ENCODE peak calls at places on chromosomes 13 and 19, in seven cellular contexts. C is lung; S is breast epithelium; Z is WTC11; V is stimulated activated naive B cell treated with anti-CD40 and anti-IgM and Interleukin-4, amounts not matched to agents 10 μg/mL and 1 μg/mL and 100 μg/mL, for 72 hours; W is activated CD8-positive, alpha-beta memory T cell treated with anti-CD3 and anti-CD28 coated beads for 1 hour; O is Calu3. J is an unnamed sample.

GRCh38 chr19:28843771-28844492 is 369.0 kb downstream of the UQCRFS1 start:
- DNase-seq in Z (no peak), S (no peak), O (no peak), W (no peak), V (no peak), C (no peak), J (no peak)

GRCh38 chr19:5961969-5962945 is 15.7 kb downstream of the RANBP3 start:
- DNase-seq in C (peak; percentile 76), Z (no peak), W (peak; percentile 43), S (peak; percentile 64), V (no peak), O (peak; percentile 11), J (no peak)

GRCh38 chr13:32175943-32176342 is 139.2 kb downstream of the ZAR1L start:
- DNase-seq in O (no peak), W (no peak), V (no peak), S (no peak), C (no peak), Z (no peak), J (no peak)

GRCh38 chr19:31118926-31119325 is 230.3 kb downstream of the TSHZ3 start:
- DNase-seq in W (no peak), Z (no peak), C (no peak), O (no peak), S (no peak), V (no peak), J (no peak)

GRCh38 chr19:10617409-10618121 is 7.8 kb upstream of the SLC44A2 start:
- DNase-seq in S (no peak), O (peak; percentile 49), Z (no peak), W (no peak), V (no peak), C (no peak), J (no peak)

GRCh38 chr19:18223860-18224524 is 2.2 kb downstream of the PDE4C start:
- DNase-seq in W (no peak), Z (peak; percentile 95), S (no peak), V (peak; percentile 43), O (peak; percentile 38), C (no peak), J (no peak)

GRCh38 chr13:91112878-91113277 is 234.6 kb upstream of the MIR17HG start:
- DNase-seq in Z (no peak), W (no peak), O (no peak), V (no peak), S (no peak), C (no peak), J (no peak)

GRCh38 chr13:90884066-90884465 is 463.4 kb upstream of the MIR17HG start:
- DNase-seq in C (no peak), Z (no peak), O (no peak), W (no peak), S (no peak), V (no peak), J (no peak)

GRCh38 chr19:46190489-46190888 is 39.1 kb upstream of the IGFL1 start:
- DNase-seq in V (no peak), S (no peak), O (no peak), C (no peak), W (no peak), Z (no peak), J (no peak)

GRCh38 chr13:95146486-95146885 is 154.8 kb downstream of the ABCC4 start:
- DNase-seq in S (no peak), C (no peak), V (no peak), W (no peak), Z (no peak), O (no peak), J (no peak)

GRCh38 chr19:53868091-53868891 is 608 bp downstream of the MYADM start:
- DNase-seq in S (peak; percentile 76), W (no peak), O (peak; percentile 73), V (peak; percentile 24), C (peak; percentile 67), Z (peak; percentile 58), J (no peak)

GRCh38 chr13:47025791-47026419 is 129.1 kb upstream of the HTR2A start:
- DNase-seq in Z (no peak), W (no peak), C (no peak), S (no peak), O (no peak), V (no peak), J (no peak)

GRCh38 chr19:7489609-7490044 is 792 bp upstream of the PEX11G start:
- DNase-seq in C (no peak), V (no peak), W (no peak), S (no peak), Z (no peak), O (no peak), J (no peak)

GRCh38 chr13:42970824-42971669 is 21.0 kb downstream of the EPSTI1 start:
- DNase-seq in O (peak; percentile 41), V (no peak), S (no peak), C (no peak), Z (peak; percentile 41), W (peak; percentile 13), J (no peak)

GRCh38 chr13:104198811-104199210 is 1132.6 kb upstream of the SLC10A2 start:
- DNase-seq in S (no peak), V (no peak), O (no peak), C (no peak), Z (no peak), W (no peak), J (no peak)

GRCh38 chr13:108409735-108410134 is 140.2 kb downstream of the TNFSF13B start:
- DNase-seq in W (no peak), S (no peak), O (no peak), C (no peak), V (no peak), Z (no peak), J (no peak)

GRCh38 chr13:109700176-109700575 is 86.2 kb downstream of the IRS2 start:
- DNase-seq in Z (no peak), C (peak; percentile 59), O (peak; percentile 54), W (no peak), V (no peak), S (no peak), J (no peak)

GRCh38 chr19:53158119-53158656 is 665 bp downstream of the ZNF347 start:
- DNase-seq in Z (peak; percentile 52), W (no peak), O (no peak), V (peak; percentile 32), C (peak; percentile 29), S (peak; percentile 52), J (no peak)

GRCh38 chr13:65159803-65160202 is 2070.3 kb downstream of the PCDH9 start:
- DNase-seq in C (no peak), S (no peak), W (no peak), O (no peak), Z (no peak), V (no peak), J (no peak)

GRCh38 chr13:99416411-99417121 is 84.7 kb upstream of the TM9SF2 start:
- DNase-seq in V (no peak), C (no peak), W (no peak), Z (no peak), O (no peak), S (peak; percentile 27), J (no peak)

GRCh38 chr13:46578590-46578975 is 25.6 kb downstream of the LRCH1 start:
- DNase-seq in Z (no peak), S (no peak), W (no peak), C (no peak), V (peak; percentile 78), O (no peak), J (no peak)

GRCh38 chr19:35310331-35310730 is 18.4 kb downstream of the MAG start:
- DNase-seq in V (no peak), Z (no peak), O (no peak), C (no peak), S (no peak), W (no peak), J (no peak)

GRCh38 chr19:55581145-55581827 is 638 bp upstream of the ZNF579 start:
- DNase-seq in O (peak; percentile 44), V (no peak), C (no peak), Z (peak; percentile 66), W (no peak), S (no peak), J (no peak)